ENCODE peak calls at places on chromosomes 5 and 9, in nine cellular contexts. T is foreskin fibroblast, Y is body of pancreas, W is WTC11, H is mesothelial cell of epicardium, G is HFF-Myc, K is brain microvascular endothelial cell, B is endothelial cell of umbilical vein, C is mucosa of descending colon. N is an unnamed sample.

GRCh38 chr5:126965061-126965475 is 65.3 kb downstream of the MARCHF3 start:
- DNase-seq in T (peak), G (peak), B (peak), C (no peak), H (no peak), K (peak), Y (no peak), W (no peak), N (no peak)

GRCh38 chr9:137057545-137057944 is 3.7 kb upstream of the ENTPD2 start:
- DNase-seq in C (no peak), Y (no peak), H (no peak), K (no peak), G (no peak), B (no peak), W (no peak), T (no peak), N (no peak)

GRCh38 chr9:109903515-109904138 is 123.6 kb downstream of the PALM2AKAP2 start:
- DNase-seq in W (peak), G (peak), T (peak), H (peak), Y (peak), C (peak), K (peak), B (peak), N (peak)

GRCh38 chr5:4359847-4360246 is 764.2 kb downstream of the IRX1 start:
- DNase-seq in B (no peak), G (no peak), K (no peak), T (no peak), C (no peak), H (no peak), W (no peak), Y (no peak), N (no peak)

GRCh38 chr5:76303917-76304316 is 99.2 kb upstream of the IQGAP2 start:
- DNase-seq in G (no peak), B (no peak), K (no peak), Y (no peak), C (peak), H (no peak), W (no peak), T (no peak), N (no peak)

GRCh38 chr9:12667892-12668291 is 25.3 kb upstream of the TYRP1 start:
- DNase-seq in W (no peak), C (no peak), Y (no peak), H (no peak), G (no peak), B (no peak), K (no peak), T (no peak), N (no peak)

GRCh38 chr5:97135868-97136267 is 6.5 kb downstream of the LIX1 start:
- DNase-seq in G (no peak), Y (no peak), H (no peak), W (no peak), T (no peak), C (no peak), B (no peak), K (no peak), N (no peak)

GRCh38 chr9:37574241-37574721 is 1.9 kb downstream of the FBXO10 start:
- DNase-seq in C (no peak), G (no peak), W (no peak), K (peak), H (no peak), Y (no peak), B (peak), T (peak), N (no peak)

GRCh38 chr5:43305948-43306563 is 7.2 kb downstream of the HMGCS1 start:
- DNase-seq in K (peak), Y (no peak), T (no peak), G (no peak), W (no peak), H (no peak), B (peak), C (peak), N (no peak)

GRCh38 chr9:73081979-73082657 is 69.5 kb upstream of the ANXA1 start:
- DNase-seq in B (peak), H (no peak), W (no peak), Y (peak), T (peak), G (peak), K (peak), C (peak), N (peak)

GRCh38 chr9:131657456-131657855 is 82.4 kb downstream of the RAPGEF1 start:
- DNase-seq in C (no peak), B (peak), Y (peak), T (no peak), G (no peak), K (peak), H (no peak), W (no peak), N (no peak)

GRCh38 chr5:119368238-119368630 is 12.4 kb downstream of the TNFAIP8 start:
- DNase-seq in W (no peak), C (peak), H (no peak), K (no peak), T (no peak), Y (no peak), G (no peak), B (peak), N (no peak)

GRCh38 chr9:11471321-11471720 is 858.5 kb upstream of the PTPRD start:
- DNase-seq in C (no peak), W (no peak), B (no peak), K (no peak), Y (no peak), T (no peak), H (no peak), G (no peak), N (no peak)

GRCh38 chr5:88438006-88438405 is 169.4 kb upstream of the TMEM161B start:
- DNase-seq in T (no peak), W (no peak), H (no peak), G (no peak), K (peak), Y (no peak), C (no peak), B (no peak), N (no peak)

GRCh38 chr5:175494271-175495183 is 16.2 kb downstream of the SFXN1 start:
- DNase-seq in C (no peak), B (no peak), K (peak), Y (no peak), T (no peak), G (no peak), H (no peak), W (no peak), N (no peak)

GRCh38 chr5:64364426-64364825 is 141.4 kb upstream of the RGS7BP start:
- DNase-seq in Y (no peak), B (no peak), T (no peak), K (no peak), W (no peak), H (no peak), G (no peak), C (no peak), N (no peak)

GRCh38 chr9:104864675-104865104 is 63.3 kb downstream of the ABCA1 start:
- DNase-seq in B (no peak), C (no peak), Y (no peak), T (peak), K (peak), W (no peak), H (no peak), G (peak), N (no peak)

GRCh38 chr5:138651767-138652117 is 76.5 kb upstream of the HSPA9 start:
- DNase-seq in G (no peak), Y (no peak), K (no peak), C (no peak), W (no peak), H (no peak), B (no peak), T (no peak), N (no peak)

GRCh38 chr5:175658299-175659145 is 651 bp downstream of the HRH2 start:
- DNase-seq in G (no peak), K (no peak), T (no peak), C (no peak), H (no peak), W (peak), Y (no peak), B (no peak), N (peak)

GRCh38 chr5:178232920-178233429 is 373 bp upstream of the PHYKPL start:
- DNase-seq in K (no peak), G (no peak), Y (no peak), T (no peak), C (no peak), W (no peak), B (no peak), H (no peak), N (no peak)

GRCh38 chr9:116141864-116142561 is 11.6 kb upstream of the PAPPA start:
- DNase-seq in W (no peak), H (no peak), C (no peak), T (no peak), Y (no peak), B (no peak), K (no peak), G (no peak), N (no peak)

DNA sequence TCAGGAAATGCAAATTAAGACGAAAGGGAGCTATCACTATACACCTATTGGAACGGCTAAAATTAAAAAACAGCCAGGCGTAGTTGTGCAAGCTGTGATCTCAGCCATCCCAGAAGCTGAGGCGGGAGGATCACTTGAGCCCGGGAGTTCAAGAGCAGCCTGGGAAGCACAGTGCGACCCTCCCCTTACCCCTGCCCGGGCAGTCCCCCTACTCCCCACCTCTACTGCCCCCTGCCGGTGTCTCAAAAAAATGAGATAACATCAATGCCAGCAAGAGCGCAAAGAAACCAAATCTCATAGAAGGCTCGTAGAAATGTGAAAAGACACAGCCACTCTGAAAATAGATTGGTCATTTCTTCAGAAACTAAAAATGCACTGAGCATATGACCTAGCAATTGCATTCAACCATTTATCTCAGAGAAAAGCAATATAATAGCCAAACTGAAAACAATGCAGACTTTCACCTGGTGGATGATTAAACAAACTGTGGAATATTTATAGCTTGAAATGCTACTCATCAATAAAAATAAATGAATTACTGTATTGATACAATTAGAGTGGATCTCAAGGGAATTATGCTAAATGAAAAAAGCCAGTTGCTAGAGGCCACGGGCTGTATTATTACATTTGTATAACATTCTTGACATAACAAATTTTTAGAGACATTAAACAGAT is 20.6 kb downstream of the OR2V2 start:
- DNase-seq in W (peak), K (no peak), B (no peak), H (peak), Y (no peak), C (no peak), T (no peak), G (no peak), N (peak)
- TF ChIP-seq CTCF in W (peak), K (peak), B (peak), H (peak), Y (no peak), C (no peak), T (peak), G (peak), N (peak)

GRCh38 chr5:157913575-157913974 is 54.6 kb upstream of the CLINT1 start:
- DNase-seq in B (no peak), T (no peak), W (no peak), G (no peak), K (no peak), C (no peak), Y (no peak), H (no peak), N (no peak)

GRCh38 chr5:157912621-157913325 is 53.8 kb upstream of the CLINT1 start:
- DNase-seq in W (no peak), Y (peak), G (no peak), C (peak), K (no peak), T (no peak), H (no peak), B (no peak), N (peak)

GRCh38 chr5:157914389-157914788 is 55.4 kb upstream of the CLINT1 start:
- DNase-seq in K (no peak), C (no peak), H (no peak), B (no peak), T (no peak), W (no peak), Y (no peak), G (no peak), N (no peak)

GRCh38 chr5:157917909-157918809 is 59.2 kb upstream of the CLINT1 start:
- DNase-seq in T (peak), W (peak), Y (peak), H (peak), K (peak), G (peak), B (peak), C (peak), N (peak)

GRCh38 chr5:157915638-157916037 is 56.7 kb upstream of the CLINT1 start:
- DNase-seq in W (no peak), H (no peak), B (peak), Y (peak), C (peak), G (no peak), T (no peak), K (peak), N (no peak)
- TF ChIP-seq CTCF in W (no peak), H (no peak), B (no peak), Y (no peak), C (no peak), G (no peak), T (no peak), K (no peak), N (no peak)

DNA sequence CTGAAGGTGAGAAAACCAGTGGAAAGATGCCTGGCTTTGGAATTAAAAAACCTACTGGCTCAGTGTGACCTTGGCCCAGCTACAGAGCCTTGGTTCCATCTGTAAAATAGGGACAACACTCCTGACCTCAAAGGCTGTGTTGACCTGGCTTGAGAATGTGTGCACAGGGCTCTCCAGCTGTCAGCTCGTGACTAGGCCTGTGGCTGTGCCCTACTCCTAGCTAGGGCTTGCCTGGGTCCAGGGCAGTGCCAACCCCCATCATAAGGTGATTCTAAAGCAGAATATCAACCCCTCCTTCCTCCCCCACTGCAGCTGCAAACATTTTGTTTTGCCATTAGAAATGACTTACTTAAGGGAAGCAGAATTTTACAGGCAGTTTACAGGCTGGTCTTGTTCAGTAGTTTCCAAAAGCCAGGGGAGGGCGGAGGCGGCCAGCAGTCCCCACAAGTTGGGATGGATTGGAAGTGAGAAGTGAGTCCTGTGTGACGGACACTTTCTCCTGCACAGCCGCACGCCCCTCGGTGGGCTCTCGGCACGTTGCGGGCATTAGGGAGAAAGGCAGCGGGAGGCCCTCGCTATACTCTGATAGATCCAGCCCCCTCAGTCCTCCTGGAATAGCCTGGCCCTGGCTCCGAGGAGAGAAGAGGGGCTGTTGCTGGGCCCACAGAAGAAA is 7.2 kb downstream of the PITX1 start:
- DNase-seq in K (no peak), B (no peak), Y (no peak), C (no peak), T (no peak), H (no peak), G (no peak), W (no peak), N (no peak)
- TF ChIP-seq CTCF in K (no peak), B (no peak), Y (no peak), C (no peak), T (no peak), H (no peak), G (no peak), W (no peak), N (no peak)

GRCh38 chr9:68907910-68908309 is 106.0 kb downstream of the PRKACG start:
- DNase-seq in C (no peak), K (no peak), H (no peak), G (no peak), W (no peak), Y (no peak), T (no peak), B (no peak), N (no peak)

GRCh38 chr9:68905129-68905528 is 108.8 kb downstream of the PRKACG start:
- DNase-seq in B (no peak), Y (no peak), W (no peak), T (no peak), H (no peak), C (no peak), G (no peak), K (no peak), N (no peak)

GRCh38 chr9:68898781-68899439 is 115.0 kb downstream of the PRKACG start:
- DNase-seq in Y (no peak), W (no peak), C (no peak), H (no peak), K (no peak), G (no peak), T (no peak), B (no peak), N (no peak)

GRCh38 chr9:68904454-68904853 is 109.5 kb downstream of the PRKACG start:
- DNase-seq in G (no peak), K (no peak), Y (no peak), T (no peak), B (no peak), H (no peak), C (no peak), W (no peak), N (no peak)
- TF ChIP-seq CTCF in G (no peak), K (no peak), Y (no peak), T (no peak), B (no peak), H (no peak), C (no peak), W (no peak), N (no peak)

GRCh38 chr5:17891881-17892280 is 257.6 kb downstream of the TAF11L14 start:
- DNase-seq in K (no peak), B (no peak), T (no peak), C (no peak), W (no peak), G (no peak), H (no peak), Y (no peak), N (no peak)

GRCh38 chr5:17888155-17888554 is 253.9 kb downstream of the TAF11L14 start:
- DNase-seq in W (no peak), K (no peak), H (no peak), Y (no peak), G (no peak), T (no peak), B (no peak), C (no peak), N (no peak)

GRCh38 chr5:17895296-17896058 is 261.2 kb downstream of the TAF11L14 start:
- DNase-seq in K (no peak), C (no peak), T (no peak), W (no peak), H (no peak), B (no peak), Y (no peak), G (no peak), N (no peak)

DNA sequence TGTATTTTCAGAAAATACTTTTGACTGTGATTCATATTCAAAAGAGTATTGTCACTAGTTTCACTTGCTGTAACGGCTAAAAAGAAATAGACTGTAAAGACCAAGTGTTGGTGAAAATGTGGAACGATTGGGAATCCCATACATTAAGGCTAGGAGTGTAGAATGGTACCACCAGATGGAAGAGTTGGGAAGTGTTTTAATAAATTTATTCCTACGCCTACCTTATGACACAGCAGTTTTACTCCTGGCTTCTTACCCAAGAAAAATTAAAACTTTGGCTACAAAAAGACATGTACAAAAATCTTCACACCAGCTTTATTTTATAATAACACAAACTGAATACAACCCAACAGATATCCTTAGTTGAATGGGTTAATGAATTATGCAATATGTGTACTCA is 256.2 kb downstream of the TAF11L14 start:
- DNase-seq in Y (no peak), K (no peak), G (no peak), C (no peak), T (no peak), H (no peak), W (no peak), B (no peak), N (no peak)
- TF ChIP-seq CTCF in Y (no peak), K (no peak), G (no peak), C (no peak), T (no peak), H (no peak), W (no peak), B (no peak), N (no peak)